ENCODE peak calls at places on chromosomes 5 and 9, in five cellular contexts. One of them, this sample, is unnamed.

GRCh38 chr9:111399211-111399739 is 69.3 kb upstream of the OR2K2 start:
- DNase-seq in lung: no peak
- DNase-seq in neural crest cell: no peak
- DNase-seq in fibroblast of pulmonary artery: no peak
- DNase-seq in H9: no peak
- DNase-seq in this sample: no peak

GRCh38 chr5:1228121-1228520 is 2.9 kb downstream of the SLC6A18 start:
- DNase-seq in lung: no peak
- DNase-seq in neural crest cell: no peak
- DNase-seq in fibroblast of pulmonary artery: no peak
- DNase-seq in H9: no peak
- DNase-seq in this sample: no peak

GRCh38 chr9:99730063-99730462 is 91.6 kb upstream of the NR4A3 start:
- DNase-seq in lung: no peak
- DNase-seq in neural crest cell: no peak
- DNase-seq in fibroblast of pulmonary artery: no peak
- DNase-seq in H9: no peak
- DNase-seq in this sample: no peak

GRCh38 chr9:117772960-117773359 is 68.8 kb downstream of the TLR4 start:
- DNase-seq in lung: no peak
- DNase-seq in neural crest cell: no peak
- DNase-seq in fibroblast of pulmonary artery: peak
- DNase-seq in H9: no peak
- DNase-seq in this sample: no peak

GRCh38 chr5:132190161-132190817 is 37.4 kb downstream of the P4HA2 start:
- DNase-seq in lung: no peak
- DNase-seq in neural crest cell: no peak
- DNase-seq in fibroblast of pulmonary artery: peak
- DNase-seq in H9: peak
- DNase-seq in this sample: peak

GRCh38 chr9:113617550-113617949 is 154.0 kb downstream of the RGS3 start:
- DNase-seq in lung: no peak
- DNase-seq in neural crest cell: no peak
- DNase-seq in fibroblast of pulmonary artery: no peak
- DNase-seq in H9: no peak
- DNase-seq in this sample: no peak

GRCh38 chr9:2919347-2919746 is 75.5 kb upstream of the PUM3 start:
- DNase-seq in lung: no peak
- DNase-seq in neural crest cell: no peak
- DNase-seq in fibroblast of pulmonary artery: peak
- DNase-seq in H9: no peak
- DNase-seq in this sample: no peak

GRCh38 chr9:1604942-1605560 is 410.1 kb upstream of the SMARCA2 start:
- DNase-seq in lung: no peak
- DNase-seq in neural crest cell: no peak
- DNase-seq in fibroblast of pulmonary artery: peak
- DNase-seq in H9: no peak
- DNase-seq in this sample: peak

GRCh38 chr5:131151216-131151615 is 13.8 kb downstream of the HINT1 start:
- DNase-seq in lung: no peak
- DNase-seq in neural crest cell: no peak
- DNase-seq in fibroblast of pulmonary artery: no peak
- DNase-seq in H9: no peak
- DNase-seq in this sample: no peak

GRCh38 chr9:4842213-4842612 is 49.5 kb downstream of the RCL1 start:
- DNase-seq in lung: no peak
- DNase-seq in neural crest cell: no peak
- DNase-seq in fibroblast of pulmonary artery: no peak
- DNase-seq in H9: no peak
- DNase-seq in this sample: no peak

GRCh38 chr5:141513627-141514329 is 24.9 kb downstream of the PCDHGC5 start:
- DNase-seq in lung: peak
- DNase-seq in neural crest cell: peak
- DNase-seq in fibroblast of pulmonary artery: peak
- DNase-seq in H9: peak
- DNase-seq in this sample: peak

DNA sequence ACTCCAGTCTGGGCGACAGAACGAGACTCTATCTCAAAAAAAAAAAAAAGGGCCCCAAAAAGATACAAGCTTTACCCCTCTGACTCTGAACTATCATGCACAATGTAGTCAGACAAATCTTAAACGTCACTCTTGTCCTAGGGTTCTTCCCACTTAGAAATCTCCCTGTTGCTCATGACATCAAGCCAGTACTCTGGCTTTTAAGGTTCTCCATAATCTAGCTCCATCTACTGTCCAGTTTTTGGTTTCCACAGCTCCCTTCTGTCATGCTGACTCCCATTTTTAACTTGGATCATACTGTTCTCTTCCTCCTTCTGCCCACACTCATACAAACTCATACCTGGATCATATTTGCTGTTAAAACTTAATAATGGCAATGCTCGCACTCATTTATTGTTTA is 156.7 kb upstream of the TLX3 start:
- DNase-seq in lung: no peak
- DNase-seq in neural crest cell: no peak
- DNase-seq in fibroblast of pulmonary artery: peak
- DNase-seq in H9: no peak
- DNase-seq in this sample: no peak
- TF ChIP-seq CTCF in lung: no peak
- TF ChIP-seq CTCF in neural crest cell: no peak
- TF ChIP-seq CTCF in fibroblast of pulmonary artery: peak
- TF ChIP-seq CTCF in H9: peak
- TF ChIP-seq CTCF in this sample: no peak

DNA sequence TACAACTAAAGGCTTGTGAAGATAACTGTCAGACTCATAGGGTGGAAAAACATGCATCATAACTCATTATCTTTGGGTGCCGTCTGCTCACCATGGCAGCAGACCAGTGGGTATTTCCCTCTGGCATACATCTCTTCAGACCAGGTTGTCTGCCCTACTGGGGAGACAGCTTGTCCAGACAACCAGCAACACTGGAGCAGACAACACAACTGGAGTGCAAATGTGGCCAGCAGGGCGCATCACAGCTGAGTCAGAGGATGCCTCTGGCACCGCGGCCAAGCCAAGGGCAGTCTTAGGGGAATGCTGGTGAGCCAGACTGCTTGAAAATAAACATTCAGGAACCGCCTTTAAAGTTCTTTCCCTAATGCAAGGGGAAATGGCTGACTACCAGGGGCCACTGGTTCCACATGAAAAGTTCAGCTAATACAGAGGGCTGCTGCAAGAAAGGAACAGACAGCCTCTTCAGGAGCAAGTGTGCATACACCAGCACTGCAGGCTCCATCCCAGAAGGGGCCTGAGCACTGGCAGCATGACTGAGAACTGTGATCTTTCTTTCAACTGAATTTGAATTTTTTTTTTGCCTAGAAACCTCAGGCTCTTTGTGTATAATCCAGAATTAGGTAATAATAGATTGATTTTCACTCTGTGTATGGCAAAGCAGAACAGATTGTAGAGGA is 77.3 kb downstream of the MAMDC2 start:
- DNase-seq in lung: peak
- DNase-seq in neural crest cell: no peak
- DNase-seq in fibroblast of pulmonary artery: peak
- DNase-seq in H9: no peak
- DNase-seq in this sample: no peak
- TF ChIP-seq CTCF in lung: no peak
- TF ChIP-seq CTCF in neural crest cell: no peak
- TF ChIP-seq CTCF in fibroblast of pulmonary artery: peak
- TF ChIP-seq CTCF in H9: peak
- TF ChIP-seq CTCF in this sample: no peak

DNA sequence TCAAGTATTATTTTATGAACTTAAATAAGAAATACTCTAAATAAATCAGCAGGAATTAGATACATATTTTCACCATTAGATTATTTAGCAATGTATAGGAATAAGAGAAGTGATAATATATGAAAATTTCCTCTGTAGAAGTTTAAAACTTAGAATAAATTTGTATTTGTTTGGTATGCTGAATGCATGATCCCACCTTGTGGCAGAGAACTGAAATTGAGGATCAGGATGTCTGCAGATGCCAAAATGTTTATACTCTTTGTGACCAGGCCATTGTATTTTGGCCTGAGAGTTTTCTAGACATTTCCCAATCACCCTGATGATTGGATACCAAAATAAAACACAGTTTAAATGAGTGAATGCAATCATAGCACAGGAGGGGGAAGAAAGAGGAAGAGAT is 6.3 kb downstream of the TYRP1 start:
- DNase-seq in lung: no peak
- DNase-seq in neural crest cell: no peak
- DNase-seq in fibroblast of pulmonary artery: peak
- DNase-seq in H9: no peak
- DNase-seq in this sample: no peak
- TF ChIP-seq CTCF in lung: no peak
- TF ChIP-seq CTCF in neural crest cell: peak
- TF ChIP-seq CTCF in fibroblast of pulmonary artery: peak
- TF ChIP-seq CTCF in H9: peak
- TF ChIP-seq CTCF in this sample: peak

GRCh38 chr9:116166713-116167112 is 13.1 kb downstream of the PAPPA start:
- DNase-seq in lung: no peak
- DNase-seq in neural crest cell: no peak
- DNase-seq in fibroblast of pulmonary artery: no peak
- DNase-seq in H9: no peak
- DNase-seq in this sample: no peak
- TF ChIP-seq CTCF in lung: no peak
- TF ChIP-seq CTCF in neural crest cell: peak
- TF ChIP-seq CTCF in fibroblast of pulmonary artery: peak
- TF ChIP-seq CTCF in H9: peak
- TF ChIP-seq CTCF in this sample: peak

GRCh38 chr5:78300464-78301045 is 6.1 kb upstream of the AP3B1 start:
- DNase-seq in lung: no peak
- DNase-seq in neural crest cell: no peak
- DNase-seq in fibroblast of pulmonary artery: peak
- DNase-seq in H9: no peak
- DNase-seq in this sample: no peak
- TF ChIP-seq CTCF in lung: no peak
- TF ChIP-seq CTCF in neural crest cell: peak
- TF ChIP-seq CTCF in fibroblast of pulmonary artery: peak
- TF ChIP-seq CTCF in H9: peak
- TF ChIP-seq CTCF in this sample: peak

GRCh38 chr5:59484618-59485017 is 408.9 kb downstream of the PDE4D start:
- DNase-seq in lung: no peak
- DNase-seq in neural crest cell: no peak
- DNase-seq in fibroblast of pulmonary artery: no peak
- DNase-seq in H9: no peak
- DNase-seq in this sample: no peak

GRCh38 chr5:59486508-59486907 is 407.0 kb downstream of the PDE4D start:
- DNase-seq in lung: no peak
- DNase-seq in neural crest cell: no peak
- DNase-seq in fibroblast of pulmonary artery: no peak
- DNase-seq in H9: no peak
- DNase-seq in this sample: no peak

GRCh38 chr5:59483971-59484472 is 409.5 kb downstream of the PDE4D start:
- DNase-seq in lung: no peak
- DNase-seq in neural crest cell: no peak
- DNase-seq in fibroblast of pulmonary artery: peak
- DNase-seq in H9: no peak
- DNase-seq in this sample: no peak

GRCh38 chr5:59485629-59486439 is 407.7 kb downstream of the PDE4D start:
- DNase-seq in lung: no peak
- DNase-seq in neural crest cell: no peak
- DNase-seq in fibroblast of pulmonary artery: no peak
- DNase-seq in H9: no peak
- DNase-seq in this sample: no peak

GRCh38 chr5:59485104-59485503 is 408.4 kb downstream of the PDE4D start:
- DNase-seq in lung: no peak
- DNase-seq in neural crest cell: no peak
- DNase-seq in fibroblast of pulmonary artery: no peak
- DNase-seq in H9: no peak
- DNase-seq in this sample: no peak
- TF ChIP-seq CTCF in lung: no peak
- TF ChIP-seq CTCF in neural crest cell: no peak
- TF ChIP-seq CTCF in fibroblast of pulmonary artery: no peak
- TF ChIP-seq CTCF in H9: no peak
- TF ChIP-seq CTCF in this sample: no peak

DNA sequence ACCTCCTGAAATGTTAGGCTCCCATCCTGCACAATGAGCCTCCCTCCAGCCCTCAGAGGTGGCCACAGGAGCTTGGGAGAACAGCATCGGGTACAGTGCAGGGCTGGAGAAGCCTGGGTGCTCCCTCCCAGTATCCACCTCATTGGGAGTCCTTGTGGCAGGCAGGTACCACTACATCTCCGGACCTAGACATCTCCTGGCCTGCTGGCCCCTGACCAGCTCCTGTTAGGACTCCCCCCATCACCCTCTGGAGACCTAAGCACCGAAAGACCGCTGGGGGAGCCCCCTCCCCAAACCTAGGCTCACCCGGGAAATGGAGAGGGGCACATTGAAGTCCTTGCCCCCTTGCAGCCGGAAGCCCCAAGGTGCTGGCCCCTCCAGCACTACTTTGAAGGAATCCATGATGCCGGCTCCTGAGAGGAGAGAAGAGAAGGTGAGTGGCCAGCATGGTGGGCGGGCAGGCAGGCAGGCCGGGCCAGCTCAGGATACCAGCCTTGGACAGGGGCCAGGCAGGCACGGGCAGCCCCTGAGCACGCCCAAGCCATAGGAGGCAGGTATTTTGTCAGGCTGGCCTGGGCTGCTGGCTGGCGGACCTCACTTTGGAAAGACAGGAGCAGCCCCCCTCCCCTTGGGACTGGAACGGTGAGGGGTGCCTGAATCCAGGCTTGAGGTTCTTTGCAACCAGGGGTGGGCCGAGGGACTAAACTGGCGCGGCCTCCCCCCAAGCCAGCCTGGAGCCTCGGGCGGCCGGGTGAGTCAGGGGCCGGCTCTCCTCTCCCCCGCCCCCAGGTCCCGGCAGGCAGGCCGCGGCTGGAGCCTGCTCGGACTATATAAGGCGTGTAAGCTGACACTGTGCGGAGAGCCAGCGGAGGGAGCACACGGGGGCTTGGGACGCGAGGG is 1.0 kb downstream of the PDLIM7 start:
- DNase-seq in lung: peak
- DNase-seq in neural crest cell: peak
- DNase-seq in fibroblast of pulmonary artery: peak
- DNase-seq in H9: peak
- DNase-seq in this sample: peak
- TF ChIP-seq CTCF in lung: no peak
- TF ChIP-seq CTCF in neural crest cell: peak
- TF ChIP-seq CTCF in fibroblast of pulmonary artery: peak
- TF ChIP-seq CTCF in H9: peak
- TF ChIP-seq CTCF in this sample: peak

DNA sequence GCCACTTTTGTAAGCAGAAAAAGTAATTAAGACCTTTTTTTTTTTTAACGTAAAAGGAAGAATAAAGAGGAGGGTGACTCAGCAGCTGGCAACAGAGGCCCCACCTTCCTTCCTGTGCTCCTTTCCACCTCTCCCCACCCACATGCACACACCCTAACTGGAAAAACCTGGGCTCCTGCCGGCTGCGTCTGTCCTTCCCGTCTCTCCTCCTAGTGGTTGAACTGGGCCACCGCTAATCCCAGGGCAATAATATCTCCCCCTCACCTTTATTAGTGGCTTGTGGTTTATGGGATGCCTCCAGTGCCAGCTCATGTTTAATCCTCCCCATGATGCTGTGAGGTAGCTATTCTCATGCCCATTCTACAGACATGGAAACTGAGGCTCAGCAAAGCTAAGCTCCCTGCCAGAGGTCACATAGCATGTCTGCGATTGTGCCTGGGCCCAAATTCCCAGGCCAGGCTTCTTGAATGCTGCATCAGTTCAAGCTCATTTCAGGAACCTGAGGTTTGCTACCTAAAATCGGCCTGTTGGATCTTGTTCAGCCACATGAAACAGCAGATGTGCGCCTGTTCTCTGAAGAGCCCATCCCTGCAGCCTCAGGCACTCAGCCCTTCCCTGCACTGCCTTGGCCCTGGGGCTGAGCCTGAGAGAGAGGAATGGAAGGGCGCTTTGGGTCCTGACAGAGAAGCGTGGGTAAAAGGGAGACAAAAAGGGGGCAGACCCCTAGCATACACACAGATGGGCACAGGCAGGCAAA is 61.0 kb upstream of the IL17B start:
- DNase-seq in lung: peak
- DNase-seq in neural crest cell: no peak
- DNase-seq in fibroblast of pulmonary artery: peak
- DNase-seq in H9: peak
- DNase-seq in this sample: peak
- TF ChIP-seq CTCF in lung: no peak
- TF ChIP-seq CTCF in neural crest cell: peak
- TF ChIP-seq CTCF in fibroblast of pulmonary artery: peak
- TF ChIP-seq CTCF in H9: peak
- TF ChIP-seq CTCF in this sample: peak